ENCODE peak calls at places on chromosomes 12 and 14, in five cellular contexts. A is HCT116, S is Karpas-422, M is GM23248, U is MM.1S. G is an unnamed sample. For H3K9me2, the result is how much of the 10 kb centered on the place peaks cover.

GRCh38 chr12:115424003-115424402 is 740.0 kb upstream of the TBX3 start:
- DNase-seq in U (no peak), A (no peak), S (no peak), M (no peak), G (no peak)

GRCh38 chr12:67320614-67321305 is 51.6 kb downstream of the CAND1 start:
- DNase-seq in A (no peak), U (peak), M (peak), S (no peak), G (no peak)

GRCh38 chr12:47147749-47148148 is 68.0 kb upstream of the AMIGO2 start:
- DNase-seq in A (no peak), S (no peak), U (no peak), M (no peak), G (no peak)

GRCh38 chr12:113766880-113767878 is 198.9 kb downstream of the RBM19 start:
- DNase-seq in S (peak), M (peak), A (no peak), U (no peak), G (peak)

GRCh38 chr12:96194901-96195844 is 998 bp downstream of the ELK3 start:
- DNase-seq in A (peak), S (peak), U (peak), M (peak), G (peak)

GRCh38 chr14:89146291-89146690 is 270.7 kb downstream of the FOXN3 start:
- DNase-seq in S (no peak), M (peak), A (no peak), U (no peak), G (no peak)

GRCh38 chr14:66351310-66351709 is 134.9 kb upstream of the CCDC196 start:
- DNase-seq in M (no peak), U (no peak), A (no peak), S (no peak), G (no peak)

GRCh38 chr12:22202847-22203246 is 131.7 kb downstream of the ST8SIA1 start:
- DNase-seq in A (no peak), U (no peak), S (no peak), M (no peak), G (no peak)

GRCh38 chr12:62520361-62520760 is 53.7 kb downstream of the MON2 start:
- DNase-seq in S (no peak), U (no peak), A (no peak), M (no peak), G (no peak)

GRCh38 chr12:88553941-88554658 is 26.2 kb downstream of the KITLG start:
- DNase-seq in A (peak), S (no peak), U (no peak), M (peak), G (peak)

GRCh38 chr12:143964-144649 is 69.8 kb downstream of the SLC6A12 start:
- DNase-seq in S (no peak), M (peak), A (no peak), U (no peak), G (peak)

GRCh38 chr12:68410018-68410650 is 78.0 kb upstream of the MDM1 start:
- DNase-seq in S (no peak), U (no peak), M (no peak), A (no peak), G (no peak)

GRCh38 chr14:45041641-45042040 is 42.3 kb upstream of the PRPF39 start:
- DNase-seq in U (no peak), M (no peak), A (no peak), S (no peak), G (no peak)

GRCh38 chr14:50837271-50837670 is 6.3 kb upstream of the NIN start:
- DNase-seq in M (no peak), U (no peak), S (no peak), A (no peak), G (no peak)

GRCh38 chr12:20368653-20369163 is 371 bp downstream of the PDE3A start:
- DNase-seq in A (no peak), M (peak), U (no peak), S (no peak), G (no peak)

GRCh38 chr14:48251290-48251689 is 575.9 kb upstream of the MDGA2 start:
- DNase-seq in S (no peak), U (no peak), M (no peak), A (no peak), G (no peak)

GRCh38 chr12:116880817-116881324 is 370 bp downstream of the HRK start:
- DNase-seq in U (peak), M (peak), S (peak), A (no peak), G (peak)

GRCh38 chr14:73786632-73786941 is 65.0 kb upstream of the PTGR2 start:
- DNase-seq in M (peak), A (no peak), S (peak), U (no peak), G (peak)

GRCh38 chr14:67188326-67188725 is 914 bp upstream of the GARIN2 start:
- DNase-seq in U (no peak), M (no peak), A (no peak), S (peak), G (peak)

GRCh38 chr14:103186894-103187586 is 63.8 kb downstream of the TNFAIP2 start:
- DNase-seq in M (no peak), U (no peak), S (no peak), A (no peak), G (no peak)

GRCh38 chr14:94665544-94665943 is 53.4 kb downstream of the SERPINA3 start:
- DNase-seq in U (no peak), M (no peak), S (no peak), A (no peak), G (no peak)

GRCh38 chr14:94665121-94665520 is 52.9 kb downstream of the SERPINA3 start:
- DNase-seq in S (no peak), M (peak), A (no peak), U (no peak), G (no peak)

GRCh38 chr14:94659953-94660946 is 48.1 kb downstream of the SERPINA3 start:
- DNase-seq in S (no peak), M (peak), U (no peak), A (no peak), G (no peak)

DNA sequence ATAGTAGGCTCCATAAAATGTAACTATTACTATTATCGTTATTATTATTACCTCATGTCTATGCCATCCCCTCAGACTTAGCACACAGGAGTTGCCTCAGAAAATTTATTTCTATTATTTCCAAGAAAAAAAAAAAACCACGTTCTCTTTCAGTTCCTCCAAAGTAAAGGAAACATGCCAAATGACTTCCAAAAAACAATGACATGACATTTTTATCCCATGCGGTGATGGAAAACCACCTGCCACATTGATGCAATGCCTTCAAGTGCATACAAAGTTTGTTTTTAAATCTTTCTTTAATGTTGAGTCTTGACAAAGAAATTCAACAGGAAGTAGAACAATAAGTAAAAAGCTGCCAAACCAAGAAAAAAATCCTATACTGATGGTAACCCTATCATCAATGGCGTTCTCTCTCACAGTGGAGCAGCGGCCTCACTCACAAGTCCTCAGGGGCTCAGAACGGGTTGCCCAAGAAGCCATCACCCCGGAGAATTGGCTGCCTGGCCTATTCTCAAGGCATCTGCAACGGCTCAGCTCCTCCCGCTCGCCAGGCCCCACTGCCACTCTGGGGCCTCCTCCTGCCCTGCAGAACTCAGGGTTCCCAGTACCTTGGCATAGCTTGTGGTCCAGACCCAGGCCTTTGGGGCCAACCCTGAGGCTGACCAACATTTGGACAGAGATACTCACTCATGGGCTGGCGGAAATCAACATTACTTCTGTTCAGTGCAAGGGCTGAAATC is 51.9 kb downstream of the SERPINA3 start:
- DNase-seq in S (no peak), U (no peak), A (no peak), M (no peak), G (no peak)
- H3K9ac ChIP-seq in S (no peak), U (no peak), A (no peak), M (no peak), G (no peak)

GRCh38 chr12:53506450-53506785 is 866 bp downstream of the NPFF start:
- DNase-seq in M (no peak), U (no peak), S (no peak), A (no peak), G (no peak)

GRCh38 chr12:53505555-53506449 is 1.5 kb downstream of the NPFF start:
- DNase-seq in M (peak), U (no peak), S (no peak), A (no peak), G (peak)

GRCh38 chr12:53508534-53509199 is 1.4 kb upstream of the NPFF start:
- DNase-seq in U (peak), A (no peak), S (peak), M (peak), G (peak)

GRCh38 chr12:53505086-53505485 is 2.2 kb downstream of the NPFF start:
- DNase-seq in A (no peak), U (no peak), S (no peak), M (peak), G (peak)

GRCh38 chr12:53506881-53507719 is at the start of gene NPFF:
- DNase-seq in A (no peak), S (no peak), M (no peak), U (no peak), G (no peak)
- H3K4me2 ChIP-seq in A (no peak), S (no peak), M (peak), U (no peak), G (no peak)

GRCh38 chr14:98462908-98463307 is 809.1 kb downstream of the BCL11B start:
- DNase-seq in U (no peak), M (no peak), S (no peak), A (no peak), G (no peak)

DNA sequence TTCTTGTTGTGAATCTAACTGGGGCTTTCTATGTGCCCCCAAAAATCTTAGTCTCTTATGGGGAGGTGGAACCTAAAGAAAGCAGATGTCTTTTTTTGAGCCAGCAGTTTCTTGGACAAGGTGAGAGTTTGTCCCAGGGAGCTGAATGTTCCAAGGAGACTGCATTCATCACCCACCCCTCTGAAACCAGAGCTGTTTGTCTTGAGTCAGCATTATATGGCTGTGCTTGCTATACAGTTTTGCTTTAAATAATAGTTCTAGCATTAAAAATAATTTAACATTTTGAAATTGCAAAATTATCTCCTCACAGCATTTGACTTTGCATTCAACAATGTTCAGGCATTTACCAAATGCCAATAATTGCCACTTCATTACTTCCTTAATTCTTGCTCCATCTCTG is 813.3 kb downstream of the BCL11B start:
- DNase-seq in M (no peak), S (no peak), U (no peak), A (no peak), G (no peak)
- H3K9me2 ChIP-seq in M (under half), S (under half), U (under half), A (under half), G (under half)

DNA sequence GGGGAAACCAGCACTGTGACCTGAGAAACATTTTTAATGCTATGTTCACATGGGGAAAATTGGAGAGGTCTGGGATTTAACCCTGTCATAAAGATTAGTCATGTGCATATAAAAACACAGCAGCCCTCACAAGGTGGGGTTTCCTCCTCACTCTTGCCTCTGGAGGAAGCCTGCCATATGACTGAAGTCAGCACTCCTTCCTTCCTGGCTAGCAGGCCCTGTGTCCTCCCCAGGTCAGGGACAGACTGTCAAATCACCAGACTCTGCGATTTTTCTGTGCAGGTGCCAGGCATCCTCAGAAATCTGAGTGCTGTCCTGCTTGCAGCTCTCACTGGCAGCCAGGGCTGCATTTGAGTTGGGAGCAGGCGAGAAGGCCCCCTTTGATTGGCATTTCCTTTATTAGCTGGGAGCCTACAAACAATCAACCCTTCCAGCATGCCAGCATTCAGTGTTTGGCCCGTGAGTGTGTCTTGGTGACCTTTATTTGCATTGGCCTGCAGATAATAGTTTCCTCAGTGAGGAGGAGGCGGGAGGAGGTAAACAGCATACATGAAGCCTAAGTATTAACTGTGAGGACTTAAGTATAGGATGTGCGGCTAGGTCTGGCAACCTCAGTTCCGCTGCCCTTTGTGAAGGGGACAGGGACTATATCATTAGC is 183.8 kb upstream of the ARHGAP5 start:
- DNase-seq in U (no peak), A (no peak), M (no peak), S (no peak), G (peak)
- H3K9ac ChIP-seq in U (no peak), A (no peak), M (no peak), S (no peak), G (no peak)

G was measured in PC-3.